ENCODE peak calls at places on chromosomes 11 and 22, in seven cellular contexts. J is NB4, R is suprapubic skin, Q is breast epithelium, A is Peyer's patch, K is A549, T is ovary. F is an unnamed sample.

GRCh38 chr22:41873391-41873790 is 40.5 kb downstream of the SREBF2 start:
- DNase-seq in J (no peak), R (no peak), Q (no peak), A (no peak), K (no peak), T (no peak), F (no peak)

GRCh38 chr11:5522308-5522707 is 5.8 kb upstream of the UBQLNL start:
- DNase-seq in J (no peak), R (no peak), Q (no peak), A (no peak), K (no peak), T (no peak), F (no peak)

GRCh38 chr11:61718613-61719302 is 33.7 kb upstream of the MYRF start:
- DNase-seq in J (peak), R (no peak), Q (no peak), A (no peak), K (no peak), T (peak), F (no peak)

GRCh38 chr22:23527971-23528740 is 51.9 kb downstream of the IGLL1 start:
- DNase-seq in J (peak), R (peak), Q (no peak), A (peak), K (no peak), T (peak), F (no peak)

GRCh38 chr22:39616781-39617180 is 46.2 kb downstream of the CACNA1I start:
- DNase-seq in J (no peak), R (no peak), Q (no peak), A (no peak), K (no peak), T (no peak), F (no peak)

GRCh38 chr11:93543292-93543977 is at the start of gene SMCO4:
- DNase-seq in J (peak), R (peak), Q (peak), A (peak), K (peak), T (peak), F (peak)

GRCh38 chr11:70303070-70303469 is 32.6 kb downstream of the PPFIA1 start:
- DNase-seq in J (no peak), R (peak), Q (no peak), A (no peak), K (no peak), T (no peak), F (no peak)

GRCh38 chr11:81036168-81036870 is 1595.5 kb upstream of the TENM4 start:
- DNase-seq in J (peak), R (no peak), Q (no peak), A (no peak), K (no peak), T (no peak), F (no peak)

GRCh38 chr11:128194226-128194625 is 393.1 kb downstream of the ETS1 start:
- DNase-seq in J (no peak), R (no peak), Q (no peak), A (no peak), K (no peak), T (no peak), F (no peak)

GRCh38 chr22:23256986-23257888 is 76.9 kb downstream of the BCR start:
- DNase-seq in J (no peak), R (peak), Q (peak), A (no peak), K (no peak), T (peak), F (peak)

GRCh38 chr11:124923296-124923695 is 4.2 kb downstream of the HEPN1 start:
- DNase-seq in J (no peak), R (no peak), Q (no peak), A (no peak), K (no peak), T (no peak), F (no peak)

GRCh38 chr11:2883717-2884423 is 1.7 kb downstream of the CDKN1C start:
- DNase-seq in J (no peak), R (no peak), Q (no peak), A (no peak), K (no peak), T (peak), F (no peak)

GRCh38 chr11:125079151-125079877 is 16.2 kb downstream of the SLC37A2 start:
- DNase-seq in J (peak), R (no peak), Q (no peak), A (no peak), K (no peak), T (no peak), F (no peak)

GRCh38 chr11:102223859-102224258 is 93.4 kb upstream of the BIRC3 start:
- DNase-seq in J (no peak), R (no peak), Q (no peak), A (no peak), K (no peak), T (no peak), F (no peak)

GRCh38 chr11:842370-843002 is at the start of the genes POLR2L and TSPAN4:
- DNase-seq in J (peak), R (peak), Q (peak), A (peak), K (no peak), T (peak), F (peak)

GRCh38 chr11:20541503-20541902 is 57.9 kb upstream of the SLC6A5 start:
- DNase-seq in J (no peak), R (no peak), Q (no peak), A (no peak), K (no peak), T (no peak), F (no peak)

GRCh38 chr11:68302256-68303054 is 9.9 kb upstream of the LRP5 start:
- DNase-seq in J (no peak), R (no peak), Q (no peak), A (no peak), K (no peak), T (no peak), F (no peak)

GRCh38 chr11:34960277-34960676 is 43.9 kb downstream of the PDHX start:
- DNase-seq in J (no peak), R (no peak), Q (peak), A (no peak), K (no peak), T (no peak), F (no peak)

GRCh38 chr11:58394195-58394594 is 12.5 kb downstream of the OR5B3 start:
- DNase-seq in J (no peak), R (no peak), Q (no peak), A (no peak), K (no peak), T (no peak), F (no peak)

GRCh38 chr22:22816766-22817410 is 70.7 kb upstream of the IGLL5 start:
- DNase-seq in J (no peak), R (no peak), Q (peak), A (no peak), K (no peak), T (no peak), F (no peak)

GRCh38 chr11:13040969-13041561 is 31.9 kb downstream of the RASSF10 start:
- DNase-seq in J (no peak), R (no peak), Q (peak), A (no peak), K (no peak), T (no peak), F (no peak)

GRCh38 chr22:25817092-25817943 is 75.3 kb downstream of the MYO18B start:
- DNase-seq in J (no peak), R (no peak), Q (no peak), A (no peak), K (no peak), T (no peak), F (no peak)

DNA sequence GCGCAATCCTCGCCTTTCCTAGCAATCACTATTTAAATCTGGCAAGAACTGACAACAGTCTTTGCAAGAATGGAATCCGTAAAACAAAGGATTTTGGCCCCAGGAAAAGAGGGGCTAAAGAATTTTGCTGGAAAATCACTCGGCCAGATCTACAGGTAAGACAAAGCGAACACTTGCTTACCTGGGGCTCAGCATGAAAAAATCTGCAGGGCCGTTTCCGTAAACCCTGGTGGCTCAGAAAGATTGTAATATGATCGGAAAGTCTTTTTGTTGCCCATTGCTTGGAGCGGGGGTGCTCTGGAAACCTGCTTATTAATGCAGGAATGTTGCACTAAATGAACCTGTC is 257 bp downstream of the SLC17A6 start:
- DNase-seq in J (no peak), R (no peak), Q (no peak), A (no peak), K (no peak), T (no peak), F (no peak)
- H3K4me3 ChIP-seq in J (no peak), R (no peak), Q (no peak), A (no peak), K (no peak), T (no peak), F (no peak)

DNA sequence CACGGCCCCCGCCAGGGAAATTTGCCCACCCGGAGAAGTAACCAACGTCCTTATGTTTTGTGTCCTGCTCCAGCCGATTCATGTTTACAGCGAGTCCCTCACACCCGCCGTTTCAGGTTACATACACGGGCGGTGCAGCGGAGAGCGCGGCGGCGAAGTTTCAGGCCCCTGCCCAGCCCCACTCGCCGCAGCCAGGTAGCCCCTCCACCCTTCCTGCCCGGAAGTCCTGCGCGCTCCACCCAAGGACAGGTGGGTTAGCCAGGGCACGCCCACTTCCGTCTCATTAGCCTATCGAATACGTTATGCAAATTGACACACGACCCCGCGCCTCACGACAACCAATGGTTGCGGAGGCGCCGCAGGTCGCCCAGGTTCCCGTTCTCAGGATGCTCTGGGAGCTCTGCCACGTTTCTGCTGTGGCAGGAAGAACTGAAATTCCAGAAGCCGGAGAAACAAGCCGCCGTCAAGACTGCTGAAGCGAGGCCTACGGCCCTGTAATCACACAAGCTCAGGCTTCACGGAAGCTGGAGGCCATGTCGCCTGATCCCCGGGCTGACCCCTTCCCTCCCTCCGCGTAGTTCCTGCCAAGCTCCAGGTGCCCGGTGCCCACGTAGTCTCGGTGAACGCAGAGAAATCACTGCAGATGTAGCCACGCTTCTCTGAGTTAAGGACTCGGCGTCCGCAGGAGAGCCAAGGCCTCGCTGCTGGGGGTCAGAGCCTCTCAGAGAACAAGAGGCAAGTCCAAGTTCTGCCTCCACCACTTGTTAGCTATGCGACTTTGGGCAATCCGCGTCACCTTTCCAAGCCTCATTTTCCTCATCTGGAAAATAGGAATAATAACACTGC is 22.4 kb upstream of the MYH9 start:
- DNase-seq in J (no peak), R (peak), Q (peak), A (peak), K (no peak), T (peak), F (peak)
- TF ChIP-seq POLR2A in J (no peak), R (no peak), Q (peak), A (peak), K (no peak), T (peak), F (no peak)

GRCh38 chr11:47257178-47257517 is 648 bp upstream of the NR1H3 start:
- DNase-seq in J (no peak), R (no peak), Q (no peak), A (no peak), K (no peak), T (no peak), F (no peak)

GRCh38 chr11:47259178-47259977 is 1.6 kb downstream of the NR1H3 start:
- DNase-seq in J (peak), R (no peak), Q (no peak), A (no peak), K (peak), T (no peak), F (no peak)

GRCh38 chr11:47258317-47258902 is 614 bp downstream of the NR1H3 start:
- DNase-seq in J (no peak), R (no peak), Q (no peak), A (no peak), K (no peak), T (no peak), F (no peak)

GRCh38 chr11:47256374-47256773 is 1.4 kb upstream of the NR1H3 start:
- DNase-seq in J (no peak), R (no peak), Q (no peak), A (no peak), K (no peak), T (no peak), F (no peak)

GRCh38 chr11:47257518-47258316 is at the start of gene NR1H3:
- DNase-seq in J (peak), R (peak), Q (peak), A (no peak), K (peak), T (peak), F (peak)
- TF ChIP-seq CTCF in J (peak), R (peak), Q (peak), A (no peak), K (peak), T (peak), F (no peak)

DNA sequence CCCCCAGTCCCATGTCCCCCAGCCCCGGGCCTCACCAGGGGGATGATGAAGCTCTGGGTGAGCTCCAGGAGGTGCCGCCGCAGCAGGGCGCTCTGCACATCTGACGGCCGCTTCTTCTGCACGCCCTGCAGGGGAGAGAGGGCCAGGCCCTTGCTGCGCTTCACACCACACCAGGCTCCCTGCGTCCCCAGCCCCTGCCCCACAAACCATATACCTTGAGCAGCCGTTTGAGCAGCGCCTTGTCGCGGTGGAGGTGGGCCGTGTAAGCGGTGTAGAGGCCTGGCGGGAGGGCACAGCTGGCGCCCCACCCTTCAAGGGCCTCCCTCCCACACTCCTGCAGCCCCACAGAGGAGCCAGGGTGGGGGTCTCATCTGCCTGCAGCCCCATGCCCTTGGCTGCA is 6.2 kb upstream of the PLXNB2 start:
- DNase-seq in J (no peak), R (no peak), Q (no peak), A (no peak), K (no peak), T (no peak), F (no peak)
- H3K4me3 ChIP-seq in J (no peak), R (no peak), Q (no peak), A (no peak), K (no peak), T (no peak), F (no peak)

DNA sequence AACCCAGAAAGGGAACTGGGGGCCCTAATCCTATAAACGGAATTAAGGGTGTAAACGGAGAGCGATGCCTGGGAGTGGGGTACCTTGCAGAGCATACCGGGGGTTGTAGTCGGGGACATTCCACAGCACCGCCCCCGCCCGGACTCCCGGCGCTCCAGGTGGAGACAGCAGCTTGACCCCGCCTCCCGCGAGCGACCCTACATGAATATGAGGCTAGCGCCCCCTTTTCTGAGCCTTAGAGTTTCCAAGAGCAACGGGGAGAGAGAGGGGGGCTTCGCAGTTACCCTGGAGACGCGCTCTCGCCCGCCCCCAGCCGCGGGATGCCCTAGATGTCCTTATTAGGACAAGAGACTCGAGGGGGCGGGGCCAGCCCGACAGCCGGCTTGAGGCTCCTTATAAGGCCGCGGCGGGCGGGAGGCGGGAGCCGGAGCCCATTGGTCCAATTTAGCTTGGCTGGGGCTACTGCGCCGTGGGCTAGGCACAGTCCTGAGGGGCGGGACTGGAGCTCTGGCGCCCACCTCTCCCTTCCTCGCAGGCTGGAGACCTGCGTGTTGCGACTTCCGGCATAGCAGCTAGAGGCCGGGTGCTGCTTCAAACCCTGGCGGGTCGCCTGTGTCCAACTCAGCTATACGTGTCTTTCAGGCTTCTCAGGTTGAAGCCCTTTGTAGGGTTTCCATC is 960 bp upstream of the MUS81 start:
- DNase-seq in J (peak), R (peak), Q (peak), A (peak), K (peak), T (peak), F (peak)
- TF ChIP-seq POLR2A in J (peak), R (peak), Q (peak), A (peak), K (peak), T (peak), F (no peak)

DNA sequence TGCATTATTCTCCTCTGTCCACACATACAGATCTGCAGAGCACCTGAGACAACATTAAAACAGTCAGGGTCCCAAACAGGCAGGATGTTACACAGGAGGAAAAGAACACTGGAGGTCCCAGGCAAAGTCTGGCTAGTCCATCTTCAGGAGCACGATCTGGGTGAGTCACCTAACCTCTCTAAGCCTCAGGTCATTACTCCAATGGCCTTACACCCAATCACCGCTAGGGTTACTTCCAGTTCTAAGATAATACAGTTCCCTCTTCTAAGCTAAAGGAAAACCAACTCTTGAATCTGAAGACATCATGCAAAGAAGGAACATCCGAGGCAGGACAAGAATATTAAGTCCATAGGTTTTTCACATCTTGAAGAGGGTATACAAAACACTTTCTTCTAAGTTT is 24.5 kb downstream of the ASCC2 start:
- DNase-seq in J (no peak), R (no peak), Q (no peak), A (no peak), K (peak), T (no peak), F (no peak)
- TF ChIP-seq CTCF in J (no peak), R (no peak), Q (no peak), A (no peak), K (no peak), T (no peak), F (no peak)

DNA sequence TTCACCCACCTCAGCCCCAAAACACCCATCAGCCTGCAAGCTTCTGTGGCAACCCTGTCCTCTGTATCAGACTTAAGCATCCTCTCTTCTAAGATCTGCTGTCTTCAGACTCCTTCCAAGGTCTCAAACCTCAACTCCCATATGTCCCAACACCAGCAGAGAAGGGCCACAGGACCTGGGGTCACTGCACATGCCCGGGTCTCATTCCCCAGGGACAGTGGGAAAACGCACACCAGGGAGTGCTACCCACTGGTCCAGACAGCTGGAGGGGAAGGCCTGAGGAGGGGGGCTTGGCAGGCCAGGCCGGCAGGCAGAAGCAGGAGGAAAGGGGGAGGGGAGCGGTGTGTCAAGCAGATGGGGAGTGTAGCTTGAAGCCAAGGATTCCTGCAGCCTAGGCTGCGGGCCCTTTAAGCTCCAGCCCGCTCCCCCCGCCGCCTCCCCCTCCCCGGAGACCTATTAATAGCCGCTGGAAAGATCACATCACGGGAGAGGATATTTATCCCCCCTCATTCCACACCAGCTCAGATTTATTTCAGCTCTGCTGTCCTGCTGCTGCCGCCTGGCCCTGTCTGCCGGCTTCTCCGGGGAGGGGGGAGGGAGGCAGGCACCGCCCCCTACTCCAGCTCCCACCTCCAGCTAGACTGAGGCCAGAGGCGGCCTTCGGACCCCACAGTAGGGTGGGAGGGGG is 16.7 kb downstream of the BCL9L start:
- DNase-seq in J (no peak), R (no peak), Q (peak), A (no peak), K (no peak), T (peak), F (peak)
- H3K4me3 ChIP-seq in J (no peak), R (peak), Q (peak), A (peak), K (peak), T (peak), F (no peak)

GRCh38 chr11:117876341-117877119 is at the start of gene FXYD6:
- DNase-seq in J (no peak), R (no peak), Q (no peak), A (no peak), K (no peak), T (peak), F (no peak)
- TF ChIP-seq POLR2A in J (no peak), R (no peak), Q (no peak), A (no peak), K (no peak), T (peak), F (no peak)

GRCh38 chr11:115515647-115516046 is 11.4 kb upstream of the CADM1 start:
- DNase-seq in J (no peak), R (no peak), Q (no peak), A (no peak), K (no peak), T (no peak), F (no peak)
- TF ChIP-seq CTCF in J (no peak), R (no peak), Q (no peak), A (no peak), K (no peak), T (no peak), F (no peak)